ENCODE peak calls at places on chromosomes 3 and 15, in nine cellular contexts. Z, P, I, T, X, V, E, F and S are unnamed samples.

GRCh38 chr15:70299931-70300858 is 202.5 kb upstream of the TLE3 start:
- DNase-seq in T (no peak), E (no peak), V (peak; percentile 98), I (no peak), Z (no peak), P (no peak), X (no peak), F (no peak), S (peak; percentile 85)

GRCh38 chr3:151584603-151585002 is 123.7 kb upstream of the IGSF10 start:
- DNase-seq in T (peak; percentile 16), X (no peak), I (peak; percentile 44), V (no peak), P (no peak), Z (no peak), E (no peak), F (no peak), S (no peak)

GRCh38 chr3:120033594-120033993 is 60.7 kb downstream of the GSK3B start:
- DNase-seq in V (no peak), T (no peak), X (no peak), E (no peak), I (no peak), P (no peak), F (no peak), Z (no peak), S (no peak)

GRCh38 chr15:45378149-45378912 is at the start of gene GATM:
- DNase-seq in V (peak; percentile 75), I (peak; percentile 77), E (peak; percentile 83), P (peak; percentile 84), F (peak; percentile 78), T (peak; percentile 78), X (peak; percentile 42), Z (peak; percentile 58), S (peak; percentile 91)

GRCh38 chr3:110133971-110134370 is 796.6 kb upstream of the DPPA4 start:
- DNase-seq in F (no peak), I (no peak), Z (no peak), E (no peak), V (no peak), P (no peak), X (no peak), T (no peak), S (no peak)

GRCh38 chr15:99253381-99254090 is 2.3 kb downstream of the LRRC28 start:
- DNase-seq in F (no peak), P (no peak), T (peak; percentile 88), X (no peak), Z (no peak), E (peak; percentile 61), V (no peak), I (no peak), S (no peak)

GRCh38 chr3:171606151-171606751 is 146.0 kb upstream of the TNIK start:
- DNase-seq in V (no peak), I (no peak), X (no peak), Z (no peak), E (peak; percentile 33), T (peak; percentile 36), F (no peak), P (no peak), S (no peak)

GRCh38 chr15:51024735-51025453 is 69.8 kb downstream of the TNFAIP8L3 start:
- DNase-seq in X (no peak), Z (no peak), T (peak; percentile 45), E (peak; percentile 14), I (peak; percentile 96), P (no peak), V (no peak), F (no peak), S (no peak)

GRCh38 chr3:72891053-72891855 is 3.4 kb downstream of the GXYLT2 start:
- DNase-seq in T (peak; percentile 99), X (peak; percentile 97), V (no peak), I (peak; percentile 21), F (peak; percentile 19), E (peak; percentile 100), Z (peak; percentile 53), P (peak; percentile 36), S (no peak)

GRCh38 chr3:17087509-17087908 is 202.8 kb downstream of the PLCL2 start:
- DNase-seq in Z (no peak), T (no peak), V (no peak), P (no peak), X (no peak), E (no peak), I (no peak), F (no peak), S (no peak)

GRCh38 chr15:89828324-89829145 is 13.9 kb upstream of the ANPEP start:
- DNase-seq in T (peak; percentile 86), Z (peak; percentile 78), X (peak; percentile 41), F (peak; percentile 62), V (no peak), P (peak; percentile 56), I (no peak), E (peak; percentile 71), S (no peak)

GRCh38 chr3:171810278-171811058 is at the start of gene PLD1:
- DNase-seq in X (peak; percentile 54), T (peak; percentile 72), F (peak; percentile 93), E (peak; percentile 79), Z (no peak), V (peak; percentile 86), P (peak; percentile 89), I (peak; percentile 67), S (peak; percentile 78)

GRCh38 chr15:63672775-63673174 is 75.6 kb downstream of the FBXL22 start:
- DNase-seq in X (no peak), V (no peak), E (no peak), Z (no peak), T (no peak), P (no peak), I (no peak), F (no peak), S (no peak)

GRCh38 chr15:39127925-39128617 is 452.8 kb upstream of the THBS1 start:
- DNase-seq in Z (peak; percentile 96), I (peak; percentile 90), X (peak; percentile 89), E (peak; percentile 97), V (no peak), T (peak; percentile 95), F (no peak), P (peak; percentile 51), S (no peak)

GRCh38 chr3:101279765-101280385 is 40.5 kb downstream of the IMPG2 start:
- DNase-seq in P (peak; percentile 35), I (peak; percentile 73), E (peak; percentile 16), X (no peak), Z (no peak), F (no peak), V (no peak), T (peak; percentile 17), S (no peak)

GRCh38 chr15:61226313-61227250 is 2.5 kb downstream of the RORA start:
- DNase-seq in E (peak; percentile 6), I (no peak), T (no peak), P (no peak), Z (no peak), V (no peak), F (peak; percentile 9), X (no peak), S (no peak)

GRCh38 chr3:179071161-179071568 is 444 bp downstream of the ZMAT3 start:
- DNase-seq in F (no peak), E (peak; percentile 67), Z (peak; percentile 51), P (peak; percentile 58), V (peak; percentile 51), T (peak; percentile 36), I (peak; percentile 56), X (no peak), S (peak; percentile 71)

GRCh38 chr3:42778644-42779043 is 5.6 kb upstream of the CCDC13 start:
- DNase-seq in Z (no peak), I (no peak), F (no peak), V (no peak), E (peak; percentile 87), P (no peak), X (peak; percentile 73), T (peak; percentile 98), S (no peak)

GRCh38 chr3:62109534-62109933 is 263.8 kb downstream of the FEZF2 start:
- DNase-seq in X (peak; percentile 90), V (no peak), Z (peak; percentile 35), P (no peak), I (peak; percentile 50), F (no peak), E (peak; percentile 96), T (peak; percentile 98), S (no peak)

GRCh38 chr3:165549665-165550064 is 287.6 kb downstream of the BCHE start:
- DNase-seq in T (no peak), F (no peak), X (no peak), Z (no peak), I (no peak), P (no peak), E (no peak), V (peak; percentile 90), S (no peak)

GRCh38 chr3:10242182-10243065 is 5.8 kb upstream of the TATDN2 start:
- DNase-seq in V (no peak), F (peak; percentile 9), P (no peak), T (peak; percentile 33), E (peak; percentile 54), X (no peak), I (no peak), Z (no peak), S (peak; percentile 47)

GRCh38 chr3:66618066-66618465 is 117.2 kb upstream of the LRIG1 start:
- DNase-seq in I (no peak), V (no peak), Z (no peak), E (peak; percentile 56), F (no peak), T (no peak), X (no peak), P (no peak), S (no peak)

GRCh38 chr3:184874709-184875644 is 63.0 kb downstream of the VPS8 start:
- DNase-seq in F (no peak), T (peak; percentile 40), I (peak; percentile 36), E (peak; percentile 32), X (no peak), V (peak; percentile 74), Z (no peak), P (peak; percentile 45), S (peak; percentile 23)

GRCh38 chr15:79673416-79674123 is 223.2 kb downstream of the MTHFS start:
- DNase-seq in P (no peak), Z (no peak), I (peak; percentile 21), E (peak; percentile 58), T (peak; percentile 73), X (no peak), V (no peak), F (no peak), S (peak; percentile 54)
- TF ChIP-seq CTCF in P (peak; percentile 11), Z (no peak), I (no peak), E (no peak), T (peak; percentile 2), X (no peak), V (no peak), F (no peak), S (no peak)

GRCh38 chr3:12231481-12231880 is 57.4 kb upstream of the PPARG start:
- DNase-seq in T (peak; percentile 74), X (no peak), P (no peak), E (peak; percentile 57), Z (no peak), V (no peak), F (no peak), I (no peak), S (no peak)
- TF ChIP-seq CTCF in T (no peak), X (no peak), P (no peak), E (no peak), Z (no peak), V (no peak), F (no peak), I (no peak), S (no peak)

GRCh38 chr3:193572426-193572908 is 17.8 kb upstream of the ATP13A4 start:
- DNase-seq in E (peak; percentile 64), I (peak; percentile 61), Z (peak; percentile 69), F (peak; percentile 75), P (peak; percentile 82), V (peak; percentile 78), T (peak; percentile 68), X (peak; percentile 8), S (peak; percentile 64)
- TF ChIP-seq CTCF in E (peak; percentile 83), I (peak; percentile 84), Z (peak; percentile 98), F (peak; percentile 74), P (peak; percentile 81), V (peak; percentile 96), T (peak; percentile 88), X (peak; percentile 83), S (peak; percentile 82)

GRCh38 chr15:57969355-57969754 is 96.2 kb downstream of the ALDH1A2 start:
- DNase-seq in Z (no peak), V (no peak), T (peak; percentile 53), I (peak; percentile 42), E (no peak), F (no peak), X (no peak), P (peak; percentile 7), S (no peak)
- TF ChIP-seq CTCF in Z (no peak), V (no peak), T (peak; percentile 47), I (peak; percentile 46), E (no peak), F (no peak), X (peak; percentile 5), P (peak; percentile 25), S (no peak)